ENCODE peak calls at places on chromosomes 3 and 15, in seven cellular contexts. One of them, this sample, is unnamed.

GRCh38 chr3:179463299-179463698 is 12.0 kb upstream of the GNB4 start:
- DNase-seq in trophoblast cell: no peak
- DNase-seq in H9: no peak
- DNase-seq in H1: no peak
- DNase-seq in mesenchymal stem cell: no peak
- DNase-seq in IMR-90: no peak
- DNase-seq in neuronal stem cell: no peak
- DNase-seq in this sample: no peak

GRCh38 chr3:113211370-113212154 is at the start of gene BOC:
- DNase-seq in H9: peak
- DNase-seq in mesenchymal stem cell: peak
- DNase-seq in trophoblast cell: peak
- DNase-seq in H1: no peak
- DNase-seq in neuronal stem cell: peak
- DNase-seq in IMR-90: peak
- DNase-seq in this sample: peak

GRCh38 chr3:76063019-76063418 is 277.7 kb upstream of the ZNF717 start:
- DNase-seq in neuronal stem cell: no peak
- DNase-seq in trophoblast cell: peak
- DNase-seq in H1: no peak
- DNase-seq in mesenchymal stem cell: peak
- DNase-seq in IMR-90: peak
- DNase-seq in H9: no peak
- DNase-seq in this sample: peak

GRCh38 chr15:40578892-40579291 is 9.8 kb downstream of the RPUSD2 start:
- DNase-seq in mesenchymal stem cell: no peak
- DNase-seq in IMR-90: no peak
- DNase-seq in H1: no peak
- DNase-seq in trophoblast cell: no peak
- DNase-seq in H9: no peak
- DNase-seq in neuronal stem cell: no peak
- DNase-seq in this sample: no peak

GRCh38 chr15:29925227-29926082 is 103.2 kb upstream of the TJP1 start:
- DNase-seq in trophoblast cell: peak
- DNase-seq in H9: peak
- DNase-seq in IMR-90: peak
- DNase-seq in mesenchymal stem cell: peak
- DNase-seq in neuronal stem cell: peak
- DNase-seq in H1: peak
- DNase-seq in this sample: peak

GRCh38 chr15:73760330-73760729 is 7.2 kb upstream of the INSYN1 start:
- DNase-seq in IMR-90: no peak
- DNase-seq in neuronal stem cell: no peak
- DNase-seq in H9: no peak
- DNase-seq in H1: no peak
- DNase-seq in trophoblast cell: no peak
- DNase-seq in mesenchymal stem cell: no peak
- DNase-seq in this sample: no peak

GRCh38 chr3:186440850-186441249 is 78.8 kb upstream of the DGKG start:
- DNase-seq in H9: no peak
- DNase-seq in mesenchymal stem cell: no peak
- DNase-seq in neuronal stem cell: no peak
- DNase-seq in IMR-90: no peak
- DNase-seq in H1: no peak
- DNase-seq in trophoblast cell: no peak
- DNase-seq in this sample: no peak

GRCh38 chr3:141681390-141681780 is 56.7 kb upstream of the RNF7 start:
- DNase-seq in mesenchymal stem cell: no peak
- DNase-seq in trophoblast cell: no peak
- DNase-seq in IMR-90: no peak
- DNase-seq in H9: no peak
- DNase-seq in H1: no peak
- DNase-seq in neuronal stem cell: no peak
- DNase-seq in this sample: no peak

GRCh38 chr3:72679540-72680198 is 168.6 kb downstream of the SHQ1 start:
- DNase-seq in IMR-90: no peak
- DNase-seq in mesenchymal stem cell: peak
- DNase-seq in trophoblast cell: no peak
- DNase-seq in H9: no peak
- DNase-seq in H1: no peak
- DNase-seq in neuronal stem cell: no peak
- DNase-seq in this sample: peak

GRCh38 chr3:9499455-9500107 is 54.0 kb downstream of the LHFPL4 start:
- DNase-seq in H1: no peak
- DNase-seq in neuronal stem cell: no peak
- DNase-seq in IMR-90: no peak
- DNase-seq in trophoblast cell: no peak
- DNase-seq in mesenchymal stem cell: no peak
- DNase-seq in H9: peak
- DNase-seq in this sample: peak

GRCh38 chr3:170277833-170278586 is 55.8 kb downstream of the PRKCI start:
- DNase-seq in mesenchymal stem cell: peak
- DNase-seq in neuronal stem cell: no peak
- DNase-seq in IMR-90: no peak
- DNase-seq in H9: no peak
- DNase-seq in trophoblast cell: no peak
- DNase-seq in H1: no peak
- DNase-seq in this sample: no peak

GRCh38 chr15:99105516-99106341 is 849 bp downstream of the SYNM start:
- DNase-seq in neuronal stem cell: peak
- DNase-seq in H1: no peak
- DNase-seq in IMR-90: peak
- DNase-seq in H9: peak
- DNase-seq in mesenchymal stem cell: peak
- DNase-seq in trophoblast cell: peak
- DNase-seq in this sample: peak

GRCh38 chr3:23676093-23676492 is 129.7 kb upstream of the UBE2E1 start:
- DNase-seq in neuronal stem cell: no peak
- DNase-seq in H1: no peak
- DNase-seq in H9: no peak
- DNase-seq in trophoblast cell: no peak
- DNase-seq in mesenchymal stem cell: no peak
- DNase-seq in IMR-90: peak
- DNase-seq in this sample: no peak

GRCh38 chr3:188124184-188124583 is 29.8 kb upstream of the LPP start:
- DNase-seq in H9: no peak
- DNase-seq in IMR-90: peak
- DNase-seq in mesenchymal stem cell: peak
- DNase-seq in H1: no peak
- DNase-seq in trophoblast cell: no peak
- DNase-seq in neuronal stem cell: no peak
- DNase-seq in this sample: no peak

GRCh38 chr15:74432968-74433591 is 678 bp downstream of the SEMA7A start:
- DNase-seq in H1: no peak
- DNase-seq in IMR-90: no peak
- DNase-seq in H9: no peak
- DNase-seq in trophoblast cell: no peak
- DNase-seq in neuronal stem cell: no peak
- DNase-seq in mesenchymal stem cell: no peak
- DNase-seq in this sample: no peak

GRCh38 chr3:115788921-115789470 is 165.7 kb downstream of the GAP43 start:
- DNase-seq in trophoblast cell: peak
- DNase-seq in neuronal stem cell: no peak
- DNase-seq in H9: no peak
- DNase-seq in IMR-90: peak
- DNase-seq in mesenchymal stem cell: peak
- DNase-seq in H1: no peak
- DNase-seq in this sample: no peak

DNA sequence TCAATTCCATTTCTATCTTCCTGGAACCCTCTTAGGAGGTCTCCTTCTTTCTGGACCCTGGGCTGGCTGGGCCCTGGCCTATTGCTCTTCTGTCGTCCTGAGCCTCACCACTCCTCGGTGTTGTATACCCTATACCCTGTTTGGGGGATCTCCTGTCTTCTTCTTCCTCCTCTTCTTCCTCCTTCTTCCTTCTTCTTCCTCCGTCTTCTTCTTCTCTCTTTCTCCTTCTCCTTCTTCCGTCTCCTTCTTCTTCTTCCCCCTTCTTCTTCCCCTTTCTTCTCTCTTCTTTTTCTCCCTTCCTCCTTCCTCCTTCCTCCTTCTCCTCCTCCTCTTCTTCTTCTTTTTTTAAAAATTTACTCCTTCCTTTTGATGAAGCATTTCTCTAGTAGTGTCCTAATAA is 30.4 kb upstream of the FXR1 start:
- DNase-seq in H1: no peak
- DNase-seq in mesenchymal stem cell: no peak
- DNase-seq in trophoblast cell: no peak
- DNase-seq in IMR-90: no peak
- DNase-seq in neuronal stem cell: no peak
- DNase-seq in H9: no peak
- DNase-seq in this sample: no peak
- H2BK5ac ChIP-seq in H1: no peak
- H2BK5ac ChIP-seq in mesenchymal stem cell: no peak
- H2BK5ac ChIP-seq in trophoblast cell: no peak
- H2BK5ac ChIP-seq in IMR-90: no peak
- H2BK5ac ChIP-seq in neuronal stem cell: no peak
- H2BK5ac ChIP-seq in H9: no peak
- H2BK5ac ChIP-seq in this sample: no peak

DNA sequence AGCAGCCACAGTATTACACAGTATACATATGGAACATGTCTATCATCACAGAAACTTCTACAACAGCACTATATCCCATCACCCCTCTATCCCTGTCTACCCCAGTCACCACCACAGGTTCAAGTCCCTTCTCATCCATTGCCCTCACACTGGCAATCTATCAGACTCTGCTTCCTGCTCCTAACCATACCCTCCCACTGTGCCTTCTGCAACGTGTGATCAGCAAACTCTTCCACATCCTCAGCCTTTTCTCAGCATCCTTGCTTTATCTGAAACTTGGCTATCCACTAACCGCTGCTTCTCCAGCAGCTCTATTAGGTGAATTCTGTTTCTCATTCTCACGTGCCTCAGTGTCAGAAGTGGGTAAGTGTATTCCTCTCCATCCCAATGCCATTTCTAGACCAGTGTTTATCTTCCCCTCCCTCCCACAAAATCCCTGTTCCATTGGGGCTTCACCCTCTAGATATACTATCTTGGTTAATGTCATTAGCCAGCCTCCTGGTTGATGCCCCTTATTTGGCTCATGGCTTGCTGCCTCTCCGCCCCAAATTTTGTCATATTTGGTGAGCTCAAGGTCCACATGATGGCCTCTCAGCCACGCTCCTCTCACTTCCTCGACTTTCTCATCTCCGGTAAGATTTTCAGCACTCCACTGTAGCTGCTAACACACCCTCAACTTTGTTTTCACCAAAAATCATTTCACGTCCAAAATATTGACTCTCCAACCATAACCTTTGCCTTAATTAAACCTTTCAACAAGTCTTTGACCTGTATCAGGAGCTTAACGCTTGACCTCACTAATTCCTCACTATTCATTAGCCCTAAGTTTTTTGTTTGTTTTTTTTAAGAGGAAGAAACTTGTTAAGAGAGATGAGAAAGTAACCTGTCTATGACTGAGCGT is 69.1 kb downstream of the RBPMS2 start:
- DNase-seq in IMR-90: no peak
- DNase-seq in H9: no peak
- DNase-seq in trophoblast cell: no peak
- DNase-seq in H1: no peak
- DNase-seq in mesenchymal stem cell: no peak
- DNase-seq in neuronal stem cell: no peak
- DNase-seq in this sample: no peak
- H2BK5ac ChIP-seq in IMR-90: no peak
- H2BK5ac ChIP-seq in H9: no peak
- H2BK5ac ChIP-seq in trophoblast cell: no peak
- H2BK5ac ChIP-seq in H1: no peak
- H2BK5ac ChIP-seq in mesenchymal stem cell: no peak
- H2BK5ac ChIP-seq in neuronal stem cell: no peak
- H2BK5ac ChIP-seq in this sample: no peak

GRCh38 chr3:52651592-52651991 is 34.1 kb downstream of the PBRM1 start:
- DNase-seq in IMR-90: no peak
- DNase-seq in mesenchymal stem cell: no peak
- DNase-seq in trophoblast cell: no peak
- DNase-seq in H9: no peak
- DNase-seq in neuronal stem cell: no peak
- DNase-seq in H1: no peak
- DNase-seq in this sample: no peak

GRCh38 chr3:52645549-52645948 is 40.2 kb downstream of the PBRM1 start:
- DNase-seq in neuronal stem cell: no peak
- DNase-seq in trophoblast cell: peak
- DNase-seq in H9: no peak
- DNase-seq in IMR-90: no peak
- DNase-seq in mesenchymal stem cell: no peak
- DNase-seq in H1: no peak
- DNase-seq in this sample: no peak

GRCh38 chr3:52650437-52650836 is 35.3 kb downstream of the PBRM1 start:
- DNase-seq in neuronal stem cell: no peak
- DNase-seq in H9: no peak
- DNase-seq in H1: no peak
- DNase-seq in trophoblast cell: peak
- DNase-seq in IMR-90: peak
- DNase-seq in mesenchymal stem cell: no peak
- DNase-seq in this sample: no peak

DNA sequence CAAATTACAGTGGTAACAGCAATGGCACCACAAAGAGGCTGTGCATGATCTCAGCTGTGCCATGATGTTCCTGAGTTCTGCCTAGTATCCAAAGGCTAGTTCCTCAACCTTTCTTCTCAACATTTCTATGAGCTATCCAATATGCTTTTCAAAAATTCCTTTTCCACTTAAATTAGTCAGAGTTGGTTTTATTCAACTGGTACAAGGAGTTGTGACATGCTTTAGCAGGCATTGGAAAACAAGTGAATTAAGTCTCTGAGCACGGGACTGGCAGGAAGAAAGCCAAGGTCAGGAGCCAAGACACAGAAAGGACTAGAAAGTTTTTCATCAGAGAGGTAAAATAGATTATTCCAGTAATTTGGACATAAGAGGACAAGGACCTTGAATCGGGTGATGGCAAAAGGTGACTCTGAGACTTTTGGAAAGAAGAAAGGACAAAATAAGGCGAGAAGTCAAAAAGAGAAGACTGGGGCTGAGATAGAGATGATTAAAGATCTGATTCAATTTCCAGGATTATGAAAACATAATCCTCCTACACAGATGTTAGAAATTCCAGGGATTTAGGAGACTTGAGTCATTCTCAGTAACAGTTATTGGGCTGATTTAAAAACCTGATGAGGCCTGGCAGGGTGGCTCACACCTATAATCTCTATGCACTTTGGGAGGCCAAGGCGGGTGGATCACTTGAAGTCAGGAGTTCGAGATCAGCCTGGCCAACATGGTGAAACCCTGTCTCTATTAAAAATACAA is 36.1 kb downstream of the PBRM1 start:
- DNase-seq in H1: no peak
- DNase-seq in H9: no peak
- DNase-seq in IMR-90: peak
- DNase-seq in mesenchymal stem cell: no peak
- DNase-seq in neuronal stem cell: no peak
- DNase-seq in trophoblast cell: peak
- DNase-seq in this sample: no peak
- H2BK5ac ChIP-seq in H1: no peak
- H2BK5ac ChIP-seq in H9: no peak
- H2BK5ac ChIP-seq in IMR-90: peak
- H2BK5ac ChIP-seq in mesenchymal stem cell: no peak
- H2BK5ac ChIP-seq in neuronal stem cell: no peak
- H2BK5ac ChIP-seq in trophoblast cell: no peak
- H2BK5ac ChIP-seq in this sample: no peak

DNA sequence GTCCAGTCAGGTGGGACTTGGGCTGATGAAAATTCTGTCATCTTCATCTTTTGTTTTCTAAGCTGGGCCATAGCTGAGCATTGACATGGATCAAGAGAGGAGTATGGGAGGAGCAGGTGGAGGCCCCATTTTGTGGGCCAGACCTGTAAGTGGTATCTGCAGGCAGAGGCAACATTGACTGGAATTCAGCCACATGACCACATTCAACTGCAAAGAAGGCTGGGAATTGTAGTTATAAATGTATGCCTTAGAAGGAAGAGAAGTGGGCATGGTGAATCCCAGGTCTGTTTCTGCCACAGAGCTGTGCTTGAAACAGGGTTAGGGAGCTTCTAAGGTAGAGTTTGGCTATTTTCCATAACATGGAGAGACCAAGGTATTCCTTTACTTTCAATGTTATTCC is 11.4 kb downstream of the KCNAB1 start:
- DNase-seq in IMR-90: no peak
- DNase-seq in neuronal stem cell: no peak
- DNase-seq in H1: no peak
- DNase-seq in H9: no peak
- DNase-seq in trophoblast cell: no peak
- DNase-seq in mesenchymal stem cell: no peak
- DNase-seq in this sample: no peak
- H2BK5ac ChIP-seq in IMR-90: no peak
- H2BK5ac ChIP-seq in neuronal stem cell: no peak
- H2BK5ac ChIP-seq in H1: no peak
- H2BK5ac ChIP-seq in H9: no peak
- H2BK5ac ChIP-seq in trophoblast cell: no peak
- H2BK5ac ChIP-seq in mesenchymal stem cell: no peak
- H2BK5ac ChIP-seq in this sample: no peak